ENCODE peak calls at places on chromosomes 4 and X, in six cellular contexts. One of them, this sample, is unnamed.

GRCh38 chr4:93684571-93684970 is 144.0 kb upstream of the ATOH1 start:
- DNase-seq in HS-5: no peak
- DNase-seq in lung microvascular endothelial cell: no peak
- DNase-seq in glutamatergic neuron: no peak
- DNase-seq in sciatic nerve: no peak
- DNase-seq in activated CD8-positive, alpha-beta memory T cell treated with anti-CD3 and anti-CD28 coated beads, Interleukin-2, amount 50 U/mL, for 4 hours: no peak
- DNase-seq in this sample: no peak

GRCh38 chr4:8688041-8688907 is 95.7 kb downstream of the CPZ start:
- DNase-seq in HS-5: no peak
- DNase-seq in lung microvascular endothelial cell: peak; percentile 57
- DNase-seq in glutamatergic neuron: peak; percentile 91
- DNase-seq in sciatic nerve: no peak
- DNase-seq in activated CD8-positive, alpha-beta memory T cell treated with anti-CD3 and anti-CD28 coated beads, Interleukin-2, amount 50 U/mL, for 4 hours: no peak
- DNase-seq in this sample: peak; percentile 52

GRCh38 chr4:2832309-2832980 is 11.2 kb upstream of the ADD1 start:
- DNase-seq in HS-5: no peak
- DNase-seq in lung microvascular endothelial cell: no peak
- DNase-seq in glutamatergic neuron: no peak
- DNase-seq in sciatic nerve: peak; percentile 51
- DNase-seq in activated CD8-positive, alpha-beta memory T cell treated with anti-CD3 and anti-CD28 coated beads, Interleukin-2, amount 50 U/mL, for 4 hours: no peak
- DNase-seq in this sample: no peak

GRCh38 chrX:87140800-87141483 is 376.7 kb upstream of the KLHL4 start:
- DNase-seq in HS-5: no peak
- DNase-seq in lung microvascular endothelial cell: no peak
- DNase-seq in glutamatergic neuron: no peak
- DNase-seq in sciatic nerve: no peak
- DNase-seq in activated CD8-positive, alpha-beta memory T cell treated with anti-CD3 and anti-CD28 coated beads, Interleukin-2, amount 50 U/mL, for 4 hours: no peak
- DNase-seq in this sample: no peak

GRCh38 chr4:55733874-55734437 is 85.6 kb upstream of the EXOC1L start:
- DNase-seq in HS-5: peak; percentile 33
- DNase-seq in lung microvascular endothelial cell: peak; percentile 82
- DNase-seq in glutamatergic neuron: no peak
- DNase-seq in sciatic nerve: no peak
- DNase-seq in activated CD8-positive, alpha-beta memory T cell treated with anti-CD3 and anti-CD28 coated beads, Interleukin-2, amount 50 U/mL, for 4 hours: no peak
- DNase-seq in this sample: no peak

GRCh38 chrX:38770152-38770551 is 31.1 kb upstream of the MID1IP1 start:
- DNase-seq in HS-5: no peak
- DNase-seq in lung microvascular endothelial cell: no peak
- DNase-seq in glutamatergic neuron: no peak
- DNase-seq in sciatic nerve: no peak
- DNase-seq in activated CD8-positive, alpha-beta memory T cell treated with anti-CD3 and anti-CD28 coated beads, Interleukin-2, amount 50 U/mL, for 4 hours: no peak
- DNase-seq in this sample: no peak

GRCh38 chrX:112108145-112108544 is 25.6 kb upstream of the TRPC5 start:
- DNase-seq in HS-5: no peak
- DNase-seq in lung microvascular endothelial cell: no peak
- DNase-seq in glutamatergic neuron: no peak
- DNase-seq in sciatic nerve: no peak
- DNase-seq in activated CD8-positive, alpha-beta memory T cell treated with anti-CD3 and anti-CD28 coated beads, Interleukin-2, amount 50 U/mL, for 4 hours: no peak
- DNase-seq in this sample: no peak

GRCh38 chrX:109890910-109891502 is 111.9 kb upstream of the TMEM164 start:
- DNase-seq in HS-5: no peak
- DNase-seq in lung microvascular endothelial cell: peak; percentile 76
- DNase-seq in glutamatergic neuron: peak; percentile 60
- DNase-seq in sciatic nerve: peak; percentile 62
- DNase-seq in activated CD8-positive, alpha-beta memory T cell treated with anti-CD3 and anti-CD28 coated beads, Interleukin-2, amount 50 U/mL, for 4 hours: peak; percentile 53
- DNase-seq in this sample: peak; percentile 73

GRCh38 chr4:35038079-35038805 is 1206.1 kb downstream of the ARAP2 start:
- DNase-seq in HS-5: no peak
- DNase-seq in lung microvascular endothelial cell: no peak
- DNase-seq in glutamatergic neuron: no peak
- DNase-seq in sciatic nerve: no peak
- DNase-seq in activated CD8-positive, alpha-beta memory T cell treated with anti-CD3 and anti-CD28 coated beads, Interleukin-2, amount 50 U/mL, for 4 hours: no peak
- DNase-seq in this sample: peak; percentile 20

GRCh38 chr4:111602848-111603247 is 542.4 kb upstream of the FAM241A start:
- DNase-seq in HS-5: peak; percentile 8
- DNase-seq in lung microvascular endothelial cell: no peak
- DNase-seq in glutamatergic neuron: no peak
- DNase-seq in sciatic nerve: no peak
- DNase-seq in activated CD8-positive, alpha-beta memory T cell treated with anti-CD3 and anti-CD28 coated beads, Interleukin-2, amount 50 U/mL, for 4 hours: no peak
- DNase-seq in this sample: peak; percentile 18

GRCh38 chr4:39642885-39643550 is 4.4 kb upstream of the SMIM14 start:
- DNase-seq in HS-5: no peak
- DNase-seq in lung microvascular endothelial cell: no peak
- DNase-seq in glutamatergic neuron: no peak
- DNase-seq in sciatic nerve: no peak
- DNase-seq in activated CD8-positive, alpha-beta memory T cell treated with anti-CD3 and anti-CD28 coated beads, Interleukin-2, amount 50 U/mL, for 4 hours: no peak
- DNase-seq in this sample: no peak

GRCh38 chr4:15691346-15692140 is 9.9 kb downstream of the FAM200B start:
- DNase-seq in HS-5: peak; percentile 62
- DNase-seq in lung microvascular endothelial cell: peak; percentile 88
- DNase-seq in glutamatergic neuron: no peak
- DNase-seq in sciatic nerve: no peak
- DNase-seq in activated CD8-positive, alpha-beta memory T cell treated with anti-CD3 and anti-CD28 coated beads, Interleukin-2, amount 50 U/mL, for 4 hours: no peak
- DNase-seq in this sample: no peak

GRCh38 chr4:80005863-80006262 is 67.2 kb downstream of the ANTXR2 start:
- DNase-seq in HS-5: peak; percentile 26
- DNase-seq in lung microvascular endothelial cell: no peak
- DNase-seq in glutamatergic neuron: no peak
- DNase-seq in sciatic nerve: no peak
- DNase-seq in activated CD8-positive, alpha-beta memory T cell treated with anti-CD3 and anti-CD28 coated beads, Interleukin-2, amount 50 U/mL, for 4 hours: no peak
- DNase-seq in this sample: no peak

GRCh38 chr4:128349921-128350320 is 62.3 kb upstream of the PGRMC2 start:
- DNase-seq in HS-5: peak; percentile 59
- DNase-seq in lung microvascular endothelial cell: peak; percentile 71
- DNase-seq in glutamatergic neuron: no peak
- DNase-seq in sciatic nerve: no peak
- DNase-seq in activated CD8-positive, alpha-beta memory T cell treated with anti-CD3 and anti-CD28 coated beads, Interleukin-2, amount 50 U/mL, for 4 hours: no peak
- DNase-seq in this sample: no peak

GRCh38 chr4:151417766-151418376 is 8.9 kb downstream of the FHIP1A start:
- DNase-seq in HS-5: no peak
- DNase-seq in lung microvascular endothelial cell: no peak
- DNase-seq in glutamatergic neuron: no peak
- DNase-seq in sciatic nerve: no peak
- DNase-seq in activated CD8-positive, alpha-beta memory T cell treated with anti-CD3 and anti-CD28 coated beads, Interleukin-2, amount 50 U/mL, for 4 hours: no peak
- DNase-seq in this sample: no peak

GRCh38 chr4:82394896-82395295 is 21.1 kb upstream of the HNRNPD start:
- DNase-seq in HS-5: no peak
- DNase-seq in lung microvascular endothelial cell: no peak
- DNase-seq in glutamatergic neuron: no peak
- DNase-seq in sciatic nerve: no peak
- DNase-seq in activated CD8-positive, alpha-beta memory T cell treated with anti-CD3 and anti-CD28 coated beads, Interleukin-2, amount 50 U/mL, for 4 hours: no peak
- DNase-seq in this sample: no peak

GRCh38 chrX:68273887-68274286 is 159.4 kb downstream of the OPHN1 start:
- DNase-seq in HS-5: no peak
- DNase-seq in lung microvascular endothelial cell: no peak
- DNase-seq in glutamatergic neuron: no peak
- DNase-seq in sciatic nerve: no peak
- DNase-seq in activated CD8-positive, alpha-beta memory T cell treated with anti-CD3 and anti-CD28 coated beads, Interleukin-2, amount 50 U/mL, for 4 hours: no peak
- DNase-seq in this sample: no peak

This sample was measured in D341Med.